ENCODE peak calls at places on chromosome 17, in ten cellular contexts. X is GM23338, J is Panc1, P is prostate gland, B is breast epithelium, Q is stomach, N is HCT116, M is K562, C is H1, O is SK-N-SH. G is an unnamed sample.

GRCh38 chr17:42697108-42697811 is 14.9 kb downstream of the CNTNAP1 start:
- DNase-seq in X (no peak), J (no peak), P (no peak), B (no peak), Q (no peak), N (no peak), M (no peak), C (no peak), O (peak), G (no peak)

GRCh38 chr17:32319548-32319905 is 22.4 kb downstream of the C17orf75 start:
- DNase-seq in X (peak), J (peak), P (peak), B (peak), Q (peak), N (peak), M (peak), C (peak), O (peak), G (peak)

GRCh38 chr17:74345433-74346241 is 16.0 kb downstream of the BTBD17 start:
- DNase-seq in X (no peak), J (no peak), P (no peak), B (no peak), Q (no peak), N (no peak), M (no peak), C (no peak), O (no peak), G (no peak)

GRCh38 chr17:38418069-38418692 is 10.1 kb upstream of the ARHGAP23 start:
- DNase-seq in X (no peak), J (no peak), P (no peak), B (no peak), Q (no peak), N (no peak), M (no peak), C (no peak), O (no peak), G (no peak)

GRCh38 chr17:45316271-45317112 is at the start of gene MAP3K14:
- DNase-seq in X (peak), J (no peak), P (peak), B (peak), Q (peak), N (no peak), M (no peak), C (peak), O (peak), G (peak)

GRCh38 chr17:78979780-78980623 is at the start of gene LGALS3BP:
- DNase-seq in X (peak), J (no peak), P (peak), B (peak), Q (peak), N (peak), M (no peak), C (peak), O (peak), G (peak)

GRCh38 chr17:39064374-39064773 is 87.1 kb downstream of the PLXDC1 start:
- DNase-seq in X (no peak), J (no peak), P (no peak), B (no peak), Q (no peak), N (no peak), M (no peak), C (no peak), O (no peak), G (no peak)

GRCh38 chr17:37490638-37491614 is 1.2 kb downstream of the DUSP14 start:
- DNase-seq in X (peak), J (no peak), P (peak), B (peak), Q (no peak), N (peak), M (peak), C (peak), O (no peak), G (peak)

GRCh38 chr17:4492762-4493561 is 5.7 kb upstream of the SPNS2 start:
- DNase-seq in X (peak), J (peak), P (no peak), B (no peak), Q (peak), N (no peak), M (peak), C (peak), O (no peak), G (peak)

GRCh38 chr17:40320771-40321501 is 12.0 kb downstream of the RARA start:
- DNase-seq in X (no peak), J (no peak), P (no peak), B (peak), Q (no peak), N (no peak), M (peak), C (no peak), O (no peak), G (peak)

GRCh38 chr17:75642221-75643032 is 9.2 kb downstream of the SMIM5 start:
- DNase-seq in X (no peak), J (no peak), P (peak), B (peak), Q (peak), N (no peak), M (peak), C (no peak), O (no peak), G (peak)

GRCh38 chr17:63623786-63624185 is 1.6 kb downstream of the MAP3K3 start:
- DNase-seq in X (no peak), J (no peak), P (no peak), B (no peak), Q (no peak), N (no peak), M (no peak), C (no peak), O (no peak), G (no peak)

GRCh38 chr17:73834684-73835343 is 190.6 kb upstream of the SDK2 start:
- DNase-seq in X (no peak), J (no peak), P (no peak), B (no peak), Q (no peak), N (no peak), M (no peak), C (no peak), O (no peak), G (peak)

GRCh38 chr17:82879241-82879640 is 39.4 kb upstream of the ZNF750 start:
- DNase-seq in X (no peak), J (no peak), P (no peak), B (no peak), Q (no peak), N (no peak), M (no peak), C (no peak), O (no peak), G (no peak)

GRCh38 chr17:55069983-55070529 is 101.5 kb downstream of the STXBP4 start:
- DNase-seq in X (no peak), J (no peak), P (no peak), B (no peak), Q (no peak), N (no peak), M (no peak), C (no peak), O (no peak), G (no peak)

GRCh38 chr17:50943575-50943933 is 77.4 kb upstream of the TOB1 start:
- DNase-seq in X (no peak), J (no peak), P (no peak), B (no peak), Q (peak), N (no peak), M (no peak), C (no peak), O (peak), G (peak)

GRCh38 chr17:39016193-39017153 is 49.3 kb upstream of the FBXO47 start:
- DNase-seq in X (no peak), J (no peak), P (no peak), B (no peak), Q (no peak), N (no peak), M (no peak), C (no peak), O (no peak), G (no peak)

GRCh38 chr17:10292057-10292931 is 80.5 kb downstream of the MYH13 start:
- DNase-seq in X (peak), J (no peak), P (no peak), B (peak), Q (no peak), N (peak), M (no peak), C (no peak), O (no peak), G (peak)

GRCh38 chr17:75364078-75364477 is 41.4 kb downstream of the GRB2 start:
- DNase-seq in X (no peak), J (peak), P (no peak), B (no peak), Q (no peak), N (no peak), M (no peak), C (no peak), O (no peak), G (no peak)

GRCh38 chr17:40063034-40063765 is 435 bp downstream of the THRA start:
- DNase-seq in X (peak), J (no peak), P (no peak), B (no peak), Q (peak), N (no peak), M (peak), C (peak), O (peak), G (peak)

GRCh38 chr17:31424944-31425582 is 33.6 kb downstream of the RAB11FIP4 start:
- DNase-seq in X (peak), J (no peak), P (no peak), B (no peak), Q (peak), N (no peak), M (no peak), C (peak), O (peak), G (no peak)

GRCh38 chr17:78664476-78665384 is 87.5 kb upstream of the DNAH17 start:
- DNase-seq in X (no peak), J (no peak), P (no peak), B (no peak), Q (no peak), N (no peak), M (no peak), C (no peak), O (no peak), G (no peak)

GRCh38 chr17:76718516-76718915 is 7.8 kb upstream of the MXRA7 start:
- DNase-seq in X (no peak), J (no peak), P (no peak), B (no peak), Q (no peak), N (no peak), M (no peak), C (no peak), O (no peak), G (no peak)

GRCh38 chr17:36599546-36600250 is 1.7 kb upstream of the MRM1 start:
- DNase-seq in X (no peak), J (no peak), P (no peak), B (no peak), Q (no peak), N (no peak), M (no peak), C (no peak), O (no peak), G (no peak)

GRCh38 chr17:45790296-45790922 is 6.3 kb downstream of the CRHR1 start:
- DNase-seq in X (no peak), J (no peak), P (peak), B (peak), Q (no peak), N (no peak), M (no peak), C (no peak), O (no peak), G (no peak)

GRCh38 chr17:74467221-74467951 is 952 bp downstream of the CD300A start:
- DNase-seq in X (peak), J (no peak), P (no peak), B (no peak), Q (peak), N (no peak), M (no peak), C (no peak), O (no peak), G (peak)

GRCh38 chr17:77542551-77543490 is 402.1 kb downstream of the SEC14L1 start:
- DNase-seq in X (peak), J (peak), P (peak), B (peak), Q (peak), N (peak), M (peak), C (peak), O (peak), G (peak)

GRCh38 chr17:83187782-83188311 is 108.4 kb downstream of the METRNL start:
- DNase-seq in X (no peak), J (no peak), P (no peak), B (no peak), Q (no peak), N (no peak), M (no peak), C (no peak), O (no peak), G (no peak)

GRCh38 chr17:31487648-31488263 is 96.3 kb downstream of the RAB11FIP4 start:
- DNase-seq in X (peak), J (no peak), P (peak), B (peak), Q (peak), N (peak), M (peak), C (peak), O (peak), G (peak)

GRCh38 chr17:65278050-65278819 is 141.1 kb downstream of the RGS9 start:
- DNase-seq in X (peak), J (no peak), P (peak), B (no peak), Q (peak), N (peak), M (peak), C (peak), O (peak), G (peak)

GRCh38 chr17:69058165-69058564 is 2.6 kb downstream of the ABCA9 start:
- DNase-seq in X (peak), J (no peak), P (no peak), B (no peak), Q (no peak), N (peak), M (no peak), C (no peak), O (no peak), G (no peak)

GRCh38 chr17:47967607-47968252 is 3.2 kb upstream of the CDK5RAP3 start:
- DNase-seq in X (no peak), J (no peak), P (no peak), B (no peak), Q (peak), N (peak), M (no peak), C (no peak), O (no peak), G (peak)

GRCh38 chr17:44214230-44214494 is 5.3 kb downstream of the UBTF start:
- DNase-seq in X (no peak), J (no peak), P (no peak), B (no peak), Q (no peak), N (no peak), M (no peak), C (no peak), O (no peak), G (no peak)
- TF ChIP-seq CTCF in X (no peak), J (no peak), P (no peak), B (no peak), Q (no peak), N (no peak), M (no peak), C (no peak), O (no peak), G (no peak)

GRCh38 chr17:57442401-57442823 is 186.1 kb downstream of the MSI2 start:
- DNase-seq in X (no peak), J (no peak), P (no peak), B (no peak), Q (no peak), N (no peak), M (no peak), C (no peak), O (no peak), G (no peak)

GRCh38 chr17:57438031-57438731 is 181.9 kb downstream of the MSI2 start:
- DNase-seq in X (no peak), J (no peak), P (no peak), B (no peak), Q (no peak), N (no peak), M (no peak), C (no peak), O (peak), G (no peak)

GRCh38 chr17:57442914-57443571 is 186.7 kb downstream of the MSI2 start:
- DNase-seq in X (no peak), J (no peak), P (peak), B (peak), Q (peak), N (no peak), M (no peak), C (no peak), O (no peak), G (peak)

GRCh38 chr17:57441270-57441600 is 184.9 kb downstream of the MSI2 start:
- DNase-seq in X (no peak), J (no peak), P (no peak), B (no peak), Q (no peak), N (no peak), M (no peak), C (no peak), O (no peak), G (no peak)

GRCh38 chr17:57440522-57441269 is 184.4 kb downstream of the MSI2 start:
- DNase-seq in X (peak), J (no peak), P (peak), B (peak), Q (peak), N (peak), M (peak), C (peak), O (peak), G (peak)
- TF ChIP-seq POLR2AphosphoS5 in X (no peak), J (no peak), P (peak), B (no peak), Q (no peak), N (peak), M (no peak), C (no peak), O (no peak), G (no peak)

GRCh38 chr17:11768106-11768505 is 169.8 kb downstream of the DNAH9 start:
- DNase-seq in X (no peak), J (no peak), P (no peak), B (no peak), Q (no peak), N (no peak), M (no peak), C (no peak), O (no peak), G (no peak)
- H3K27ac ChIP-seq in X (no peak), J (no peak), P (no peak), B (no peak), Q (no peak), N (no peak), M (no peak), C (no peak), O (no peak), G (no peak)

DNA sequence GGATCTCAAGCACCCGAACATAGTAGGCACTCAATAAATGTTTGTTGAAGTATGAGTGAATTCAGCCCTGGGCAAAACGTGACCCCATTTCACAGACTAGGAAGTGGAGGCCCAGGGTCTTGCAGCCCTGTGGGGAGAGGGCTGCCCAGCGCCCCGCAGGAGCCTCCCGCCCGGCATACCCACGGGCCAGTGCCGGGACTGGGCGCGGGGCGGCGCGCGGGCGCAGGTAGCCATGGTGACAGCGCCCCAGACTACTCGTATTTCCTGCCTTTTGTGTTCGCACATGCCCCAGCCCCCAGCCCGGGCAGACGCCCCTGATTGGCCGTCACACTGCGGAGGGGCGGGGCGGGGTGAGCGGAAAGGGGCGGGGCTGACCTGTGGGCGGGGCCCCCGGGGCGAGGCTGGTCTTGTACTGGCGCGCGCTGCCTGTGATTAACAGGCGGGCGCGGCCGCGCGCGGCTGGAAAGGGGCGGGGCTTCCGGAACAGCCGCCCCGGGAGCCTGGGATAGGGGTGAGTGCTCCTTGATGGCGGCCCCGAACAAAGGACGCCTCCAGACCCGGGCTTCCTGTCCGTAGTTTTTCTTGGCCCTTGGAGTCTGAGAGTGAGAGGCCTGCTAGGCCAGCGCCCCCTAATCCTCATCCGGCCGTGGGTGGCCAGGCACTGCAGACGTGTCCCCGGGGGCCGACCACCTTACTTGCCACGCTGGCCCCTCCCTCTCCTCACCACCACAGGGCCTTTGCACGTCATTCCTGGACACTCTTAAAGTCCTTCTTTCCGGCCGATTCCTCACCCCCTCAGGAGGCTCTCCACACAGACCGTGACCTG is 71.0 kb downstream of the RAI1 start:
- DNase-seq in X (peak), J (peak), P (peak), B (peak), Q (peak), N (peak), M (peak), C (peak), O (peak), G (peak)
- TF ChIP-seq CTCF in X (peak), J (no peak), P (no peak), B (peak), Q (peak), N (no peak), M (peak), C (peak), O (peak), G (no peak)

GRCh38 chr17:7483238-7484066 is 714 bp upstream of the POLR2A start:
- DNase-seq in X (peak), J (no peak), P (peak), B (peak), Q (peak), N (peak), M (peak), C (peak), O (peak), G (peak)
- TF ChIP-seq POLR2AphosphoS5 in X (no peak), J (no peak), P (peak), B (peak), Q (peak), N (no peak), M (peak), C (no peak), O (peak), G (peak)

G was measured in transverse colon.